ENCODE peak calls at places on chromosomes 6 and 20, in five cellular contexts. One of them, this sample, is unnamed.

GRCh38 chr20:21202284-21202683 is 76.4 kb downstream of the KIZ start:
- DNase-seq in NCI-H748 treated with DMSO at 0.1 percent for 48 hours: no peak
- DNase-seq in MCF 10A: peak
- DNase-seq in SHP77: no peak
- DNase-seq in NCI-H1930: no peak
- DNase-seq in this sample: peak

GRCh38 chr6:13397359-13398080 is 69.2 kb upstream of the TBC1D7 start:
- DNase-seq in NCI-H1930: no peak
- DNase-seq in NCI-H748 treated with DMSO at 0.1 percent for 48 hours: no peak
- DNase-seq in MCF 10A: peak
- DNase-seq in SHP77: no peak
- DNase-seq in this sample: no peak

GRCh38 chr20:11919046-11919445 is 1.4 kb downstream of the BTBD3 start:
- DNase-seq in SHP77: peak
- DNase-seq in NCI-H748 treated with DMSO at 0.1 percent for 48 hours: peak
- DNase-seq in MCF 10A: no peak
- DNase-seq in NCI-H1930: peak
- DNase-seq in this sample: no peak

GRCh38 chr6:120996340-120996739 is 337.9 kb downstream of the TBC1D32 start:
- DNase-seq in MCF 10A: no peak
- DNase-seq in SHP77: no peak
- DNase-seq in NCI-H748 treated with DMSO at 0.1 percent for 48 hours: no peak
- DNase-seq in NCI-H1930: no peak
- DNase-seq in this sample: no peak

GRCh38 chr6:158279615-158280014 is 32.6 kb upstream of the TULP4 start:
- DNase-seq in NCI-H748 treated with DMSO at 0.1 percent for 48 hours: no peak
- DNase-seq in MCF 10A: no peak
- DNase-seq in NCI-H1930: no peak
- DNase-seq in SHP77: no peak
- DNase-seq in this sample: no peak

GRCh38 chr6:126033696-126034095 is 47.4 kb downstream of the TRMT11 start:
- DNase-seq in NCI-H748 treated with DMSO at 0.1 percent for 48 hours: no peak
- DNase-seq in NCI-H1930: no peak
- DNase-seq in SHP77: no peak
- DNase-seq in MCF 10A: peak
- DNase-seq in this sample: peak

GRCh38 chr6:85460951-85461805 is 11.3 kb downstream of the NT5E start:
- DNase-seq in NCI-H1930: no peak
- DNase-seq in NCI-H748 treated with DMSO at 0.1 percent for 48 hours: no peak
- DNase-seq in SHP77: no peak
- DNase-seq in MCF 10A: peak
- DNase-seq in this sample: peak

GRCh38 chr6:167532410-167533294 is 207.8 kb downstream of the TTLL2 start:
- DNase-seq in NCI-H1930: no peak
- DNase-seq in NCI-H748 treated with DMSO at 0.1 percent for 48 hours: no peak
- DNase-seq in SHP77: no peak
- DNase-seq in MCF 10A: no peak
- DNase-seq in this sample: no peak